ENCODE peak calls at places on chromosome 2, in six cellular contexts. U, P, K, M, B and E are unnamed samples.

GRCh38 chr2:66437601-66438497 is 2.9 kb downstream of the MEIS1 start:
- DNase-seq in B (no peak), M (no peak), P (peak), U (no peak), K (no peak), E (no peak)

GRCh38 chr2:164014068-164014577 is 278.3 kb upstream of the FIGN start:
- DNase-seq in P (no peak), B (no peak), U (no peak), K (no peak), M (no peak), E (no peak)

GRCh38 chr2:169768262-169768995 is 30.2 kb upstream of the SSB start:
- DNase-seq in P (peak), K (no peak), B (no peak), M (no peak), U (peak), E (peak)

GRCh38 chr2:45643095-45643494 is 8.4 kb upstream of the PRKCE start:
- DNase-seq in B (no peak), K (no peak), U (no peak), M (no peak), P (no peak), E (peak)

GRCh38 chr2:25044011-25044410 is 2.1 kb downstream of the EFR3B start:
- DNase-seq in B (no peak), P (no peak), U (no peak), K (no peak), M (no peak), E (no peak)

GRCh38 chr2:85920810-85921545 is 32.2 kb upstream of the ST3GAL5 start:
- DNase-seq in U (no peak), B (no peak), M (no peak), K (no peak), P (no peak), E (no peak)

GRCh38 chr2:217167531-217167930 is 307.7 kb upstream of the TNP1 start:
- DNase-seq in B (no peak), U (no peak), M (no peak), K (no peak), P (no peak), E (no peak)

GRCh38 chr2:152696476-152696875 is 20.8 kb downstream of the PRPF40A start:
- DNase-seq in M (no peak), K (no peak), B (no peak), U (no peak), P (no peak), E (no peak)

GRCh38 chr2:171160630-171161424 is at the start of gene TLK1:
- DNase-seq in K (peak), B (peak), M (peak), U (peak), P (peak), E (peak)

GRCh38 chr2:23375448-23375847 is 9.5 kb upstream of the KLHL29 start:
- DNase-seq in M (peak), U (no peak), P (no peak), K (no peak), B (no peak), E (no peak)

GRCh38 chr2:65728477-65729180 is 296.2 kb upstream of the SPRED2 start:
- DNase-seq in U (no peak), M (no peak), B (no peak), K (no peak), P (peak), E (no peak)

GRCh38 chr2:120513776-120514357 is 167.9 kb downstream of the INHBB start:
- DNase-seq in U (no peak), P (no peak), M (no peak), B (no peak), K (no peak), E (no peak)

GRCh38 chr2:196170681-196171247 is 614 bp downstream of the STK17B start:
- DNase-seq in P (peak), K (no peak), B (no peak), M (no peak), U (peak), E (peak)

GRCh38 chr2:69518836-69519235 is 81.6 kb upstream of the NFU1 start:
- DNase-seq in M (no peak), K (no peak), B (no peak), P (no peak), U (no peak), E (no peak)

GRCh38 chr2:116366212-116366611 is 1448.3 kb upstream of the DDX18 start:
- DNase-seq in U (no peak), M (no peak), K (no peak), P (no peak), B (no peak), E (no peak)

GRCh38 chr2:215693269-215693998 is 257.6 kb upstream of the FN1 start:
- DNase-seq in U (no peak), K (no peak), M (no peak), B (no peak), P (no peak), E (no peak)

GRCh38 chr2:195482050-195482449 is 175.0 kb upstream of the SLC39A10 start:
- DNase-seq in U (no peak), K (no peak), M (no peak), P (no peak), B (no peak), E (no peak)

GRCh38 chr2:195312662-195313061 is 344.4 kb upstream of the SLC39A10 start:
- DNase-seq in P (no peak), U (no peak), K (no peak), B (no peak), M (no peak), E (no peak)

GRCh38 chr2:182477774-182478173 is 50.9 kb upstream of the PDE1A start:
- DNase-seq in P (no peak), B (no peak), U (no peak), K (no peak), M (no peak), E (no peak)

GRCh38 chr2:129619471-129619870 is 360.0 kb upstream of the RAB6C start:
- DNase-seq in B (no peak), U (no peak), M (peak), K (no peak), P (peak), E (no peak)

GRCh38 chr2:158967731-158968395 is 577 bp upstream of the TANC1 start:
- DNase-seq in M (peak), P (peak), K (no peak), U (no peak), B (no peak), E (no peak)

GRCh38 chr2:26562811-26563645 is 78.1 kb downstream of the CIB4 start:
- DNase-seq in M (peak), P (peak), B (no peak), K (no peak), U (no peak), E (no peak)

GRCh38 chr2:105510761-105511669 is 112.2 kb upstream of the FHL2 start:
- DNase-seq in U (no peak), P (no peak), K (no peak), M (no peak), B (no peak), E (no peak)

GRCh38 chr2:69717902-69718301 is 24.0 kb upstream of the ANXA4 start:
- DNase-seq in K (no peak), B (no peak), M (no peak), P (no peak), U (no peak), E (no peak)

GRCh38 chr2:174959787-174960186 is 45.4 kb downstream of the CHN1 start:
- DNase-seq in U (no peak), M (no peak), K (no peak), P (no peak), B (no peak), E (no peak)

GRCh38 chr2:219619235-219619634 is 8.2 kb upstream of the SLC4A3 start:
- DNase-seq in U (no peak), B (no peak), P (no peak), M (no peak), K (no peak), E (no peak)

GRCh38 chr2:25145803-25146202 is 22.6 kb downstream of the POMC start:
- DNase-seq in M (no peak), U (no peak), B (no peak), K (no peak), P (no peak), E (no peak)

GRCh38 chr2:137718786-137719185 is 245.5 kb upstream of the HNMT start:
- DNase-seq in B (no peak), P (no peak), K (no peak), U (no peak), M (no peak), E (no peak)

GRCh38 chr2:205675861-205676516 is 6.3 kb upstream of the NRP2 start:
- DNase-seq in K (no peak), B (no peak), U (no peak), P (no peak), M (peak), E (no peak)

GRCh38 chr2:64052468-64053241 is 33.4 kb upstream of the VPS54 start:
- DNase-seq in B (no peak), P (no peak), U (no peak), M (no peak), K (no peak), E (no peak)

GRCh38 chr2:133331437-133331836 is 236.8 kb downstream of the NCKAP5 start:
- DNase-seq in U (no peak), K (no peak), B (no peak), P (no peak), M (peak), E (no peak)

GRCh38 chr2:35976611-35977010 is 379.0 kb upstream of the CRIM1 start:
- DNase-seq in U (no peak), K (no peak), B (no peak), P (no peak), M (no peak), E (no peak)

GRCh38 chr2:71687412-71687811 is 234.1 kb downstream of the DYSF start:
- DNase-seq in M (no peak), B (no peak), U (no peak), K (no peak), P (no peak), E (no peak)

GRCh38 chr2:96962567-96963203 is 23.7 kb downstream of the FAM178B start:
- DNase-seq in B (no peak), K (no peak), P (no peak), U (peak), M (no peak), E (no peak)

GRCh38 chr2:8482432-8482831 is 199.4 kb upstream of the ID2 start:
- DNase-seq in K (no peak), B (no peak), U (no peak), P (no peak), M (no peak), E (no peak)

GRCh38 chr2:152353364-152353763 is 18.4 kb downstream of the FMNL2 start:
- DNase-seq in B (no peak), M (no peak), K (no peak), P (no peak), U (no peak), E (no peak)

GRCh38 chr2:161238559-161239415 is 69.4 kb upstream of the PSMD14 start:
- DNase-seq in U (peak), M (peak), K (peak), P (peak), B (no peak), E (peak)